ENCODE peak calls at places on chromosomes 7 and 10, in six cellular contexts. Z, U, V, P, C and W are unnamed samples.
A peak's percentile ranks its signal among the peaks of the same experiment; 100 is the strongest.

GRCh38 chr10:64519427-64519826 is 998.2 kb downstream of the REEP3 start:
- DNase-seq in Z (no peak), U (no peak), V (no peak), P (no peak), C (no peak), W (no peak)

GRCh38 chr7:22001345-22002004 is 55.8 kb upstream of the CDCA7L start:
- DNase-seq in Z (peak; percentile 81), U (peak; percentile 89), V (no peak), P (no peak), C (peak; percentile 15), W (no peak)

GRCh38 chr10:94199565-94199964 is 163.2 kb downstream of the NOC3L start:
- DNase-seq in Z (no peak), U (peak; percentile 12), V (no peak), P (no peak), C (no peak), W (no peak)

GRCh38 chr10:117005454-117006055 is 568 bp upstream of the SHTN1 start:
- DNase-seq in Z (no peak), U (no peak), V (no peak), P (peak; percentile 52), C (peak; percentile 37), W (no peak)

GRCh38 chr10:90969148-90969547 is 48.3 kb upstream of the ANKRD1 start:
- DNase-seq in Z (peak; percentile 24), U (no peak), V (no peak), P (no peak), C (no peak), W (no peak)

GRCh38 chr10:26799342-26799741 is 61.4 kb downstream of the ABI1 start:
- DNase-seq in Z (no peak), U (no peak), V (no peak), P (no peak), C (no peak), W (no peak)

GRCh38 chr7:15851201-15851600 is 164.7 kb upstream of the MEOX2 start:
- DNase-seq in Z (peak; percentile 53), U (no peak), V (no peak), P (no peak), C (no peak), W (no peak)

GRCh38 chr10:30897547-30897946 is 134.1 kb downstream of the ZNF438 start:
- DNase-seq in Z (no peak), U (no peak), V (no peak), P (no peak), C (no peak), W (no peak)

GRCh38 chr10:76117949-76118348 is 686.5 kb downstream of the LRMDA start:
- DNase-seq in Z (peak; percentile 92), U (peak; percentile 75), V (no peak), P (no peak), C (no peak), W (no peak)

GRCh38 chr7:22561356-22561755 is 61.4 kb upstream of the STEAP1B start:
- DNase-seq in Z (peak; percentile 100), U (peak; percentile 91), V (no peak), P (peak; percentile 89), C (no peak), W (no peak)

GRCh38 chr7:123770378-123770777 is 21.6 kb upstream of the WASL start:
- DNase-seq in Z (peak; percentile 21), U (peak; percentile 98), V (no peak), P (no peak), C (no peak), W (no peak)

GRCh38 chr7:85634951-85635350 is 448.1 kb upstream of the SEMA3D start:
- DNase-seq in Z (no peak), U (peak; percentile 51), V (no peak), P (no peak), C (no peak), W (no peak)

GRCh38 chr7:111960909-111961440 is 245.2 kb downstream of the DOCK4 start:
- DNase-seq in Z (no peak), U (no peak), V (no peak), P (no peak), C (no peak), W (no peak)

GRCh38 chr10:63977329-63977923 is 456.2 kb downstream of the REEP3 start:
- DNase-seq in Z (peak; percentile 34), U (peak; percentile 61), V (no peak), P (peak; percentile 55), C (peak; percentile 29), W (no peak)

GRCh38 chr10:104581884-104582603 is 59.0 kb upstream of the SORCS3 start:
- DNase-seq in Z (peak; percentile 72), U (peak; percentile 93), V (no peak), P (no peak), C (no peak), W (no peak)

GRCh38 chr7:108109216-108109908 is 20.8 kb downstream of the LAMB4 start:
- DNase-seq in Z (no peak), U (peak; percentile 42), V (no peak), P (peak; percentile 24), C (no peak), W (no peak)

GRCh38 chr7:114574384-114574783 is 159.8 kb downstream of the FOXP2 start:
- DNase-seq in Z (peak; percentile 57), U (peak; percentile 74), V (no peak), P (no peak), C (no peak), W (no peak)

GRCh38 chr7:12210179-12211053 is 678 bp upstream of the TMEM106B start:
- DNase-seq in Z (no peak), U (peak; percentile 54), V (no peak), P (peak; percentile 51), C (peak; percentile 10), W (peak; percentile 23)

GRCh38 chr10:79249156-79250121 is 97.8 kb upstream of the PPIF start:
- DNase-seq in Z (no peak), U (no peak), V (no peak), P (no peak), C (no peak), W (no peak)

GRCh38 chr7:98409843-98410242 is 9.0 kb upstream of the BAIAP2L1 start:
- DNase-seq in Z (no peak), U (no peak), V (no peak), P (no peak), C (no peak), W (no peak)

GRCh38 chr7:70782729-70783290 is 349.1 kb upstream of the GALNT17 start:
- DNase-seq in Z (no peak), U (no peak), V (no peak), P (no peak), C (no peak), W (no peak)

GRCh38 chr7:114370177-114370576 is 44.4 kb upstream of the FOXP2 start:
- DNase-seq in Z (no peak), U (no peak), V (no peak), P (no peak), C (no peak), W (no peak)

GRCh38 chr10:92750788-92751533 is 61.2 kb downstream of the HHEX start:
- DNase-seq in Z (peak; percentile 54), U (no peak), V (no peak), P (no peak), C (no peak), W (no peak)

GRCh38 chr10:21953585-21954057 is 49.9 kb downstream of the DNAJC1 start:
- DNase-seq in Z (peak; percentile 58), U (peak; percentile 73), V (no peak), P (no peak), C (no peak), W (no peak)

GRCh38 chr7:23246540-23246939 is at the start of gene GPNMB:
- DNase-seq in Z (peak; percentile 98), U (peak; percentile 85), V (no peak), P (peak; percentile 75), C (no peak), W (no peak)

GRCh38 chr7:117333168-117333567 is 10.3 kb upstream of the WNT2 start:
- DNase-seq in Z (no peak), U (no peak), V (no peak), P (no peak), C (no peak), W (no peak)
- TF ChIP-seq CTCF in Z (no peak), U (no peak), V (no peak), P (no peak), C (peak; percentile 31), W (no peak)

DNA sequence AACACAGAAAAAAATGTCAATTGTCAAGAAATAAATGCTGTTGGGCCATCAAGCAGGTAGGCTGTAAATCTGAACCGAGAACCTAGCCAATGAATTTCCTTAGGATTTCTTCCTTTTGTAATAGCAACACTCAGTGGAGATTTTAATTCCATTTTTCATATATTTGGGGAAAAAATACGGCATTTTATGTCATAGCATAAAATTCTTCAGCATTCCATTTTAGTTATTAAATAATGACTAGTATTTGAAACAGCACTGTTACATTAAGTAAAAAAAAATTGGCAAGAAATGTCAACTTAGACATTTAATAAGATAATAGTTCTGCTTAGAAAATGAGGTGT is 12.3 kb upstream of the VIM start:
- DNase-seq in Z (no peak), U (no peak), V (no peak), P (no peak), C (no peak), W (no peak)
- TF ChIP-seq CTCF in Z (no peak), U (no peak), V (no peak), P (no peak), C (no peak), W (no peak)

DNA sequence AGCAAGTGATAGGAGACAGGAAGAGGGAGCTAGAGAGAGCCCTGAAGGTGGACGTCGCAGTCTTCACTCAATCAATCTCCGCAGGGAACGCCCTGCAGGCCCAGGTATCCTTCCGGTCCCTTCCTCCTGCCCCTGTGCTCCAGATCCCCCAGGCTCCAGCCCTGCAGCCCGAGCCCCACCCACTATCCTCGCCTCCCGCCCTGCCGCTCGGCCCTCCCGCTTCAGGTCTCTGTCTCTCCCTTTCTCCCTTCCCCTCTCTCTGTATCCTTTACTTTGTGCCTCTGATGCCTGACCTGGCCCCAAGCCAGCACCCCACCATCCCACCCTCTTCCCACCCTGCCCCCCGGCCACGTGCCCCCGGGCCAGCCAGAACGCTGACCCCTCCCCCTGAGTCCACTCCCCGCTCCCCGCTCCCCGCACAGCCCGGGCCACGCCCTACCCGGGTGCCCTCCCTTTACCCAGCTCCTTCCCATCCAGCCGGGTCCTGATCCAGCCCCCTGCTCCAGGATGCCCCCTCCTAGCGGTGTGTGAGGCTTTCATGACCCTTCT is 127.7 kb downstream of the UBE2H start:
- DNase-seq in Z (peak; percentile 26), U (peak; percentile 68), V (no peak), P (peak; percentile 72), C (peak; percentile 48), W (peak; percentile 30)
- TF ChIP-seq CTCF in Z (peak; percentile 43), U (peak; percentile 41), V (no peak), P (peak; percentile 18), C (peak; percentile 29), W (no peak)

GRCh38 chr7:147171013-147171391 is 1054.4 kb downstream of the CNTNAP2 start:
- DNase-seq in Z (no peak), U (no peak), V (no peak), P (no peak), C (no peak), W (no peak)

GRCh38 chr7:147173883-147174282 is 1057.3 kb downstream of the CNTNAP2 start:
- DNase-seq in Z (no peak), U (no peak), V (no peak), P (no peak), C (no peak), W (no peak)

DNA sequence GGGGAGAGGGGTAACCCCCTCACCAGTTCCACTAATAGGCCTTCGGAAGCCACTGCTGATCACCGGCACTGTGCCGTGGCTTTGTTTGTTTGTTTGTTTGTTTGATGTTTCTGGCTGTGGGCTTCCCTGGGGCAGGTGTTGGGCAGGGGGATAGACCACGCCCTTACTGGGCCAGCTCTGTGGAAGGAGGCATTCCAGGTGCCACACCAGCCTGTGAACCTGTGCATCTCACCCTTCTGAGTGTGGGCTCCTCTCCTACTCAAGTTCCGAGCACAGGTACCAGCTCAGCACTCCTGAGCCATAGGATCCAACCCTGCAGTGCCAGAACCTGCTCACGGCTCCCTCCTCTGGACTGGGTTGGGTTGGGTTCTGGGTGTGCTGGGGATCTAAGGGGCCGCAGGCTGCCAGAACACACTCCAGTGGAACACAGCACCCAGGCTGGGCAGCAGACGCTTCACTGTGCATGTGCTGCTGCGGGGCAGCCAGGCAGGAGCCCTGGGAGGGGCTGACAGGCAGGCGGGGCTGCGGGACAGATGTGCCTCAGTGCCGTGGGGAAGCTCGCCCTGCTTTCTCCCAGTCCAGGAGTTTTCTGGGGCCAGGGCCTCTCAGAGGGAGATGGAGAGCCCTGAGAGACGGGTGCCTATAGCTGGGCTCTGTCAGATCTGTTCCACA is 1053.9 kb downstream of the CNTNAP2 start:
- DNase-seq in Z (no peak), U (no peak), V (no peak), P (no peak), C (no peak), W (no peak)
- TF ChIP-seq CTCF in Z (no peak), U (no peak), V (no peak), P (no peak), C (no peak), W (no peak)